ENCODE peak calls at places on chromosomes 12 and 14, in four cellular contexts. F is upper lobe of left lung, P is foreskin fibroblast, M is suprapubic skin. N is an unnamed sample.

GRCh38 chr14:75372260-75372659 is 55.6 kb upstream of the JDP2 start:
- DNase-seq in F (no peak), P (no peak), M (no peak), N (no peak)

GRCh38 chr12:92928431-92928961 is 599 bp downstream of the EEA1 start:
- DNase-seq in P (peak), M (peak), F (no peak), N (peak)

GRCh38 chr12:74535536-74535935 is 2.1 kb upstream of the ATXN7L3B start:
- DNase-seq in F (no peak), M (no peak), P (no peak), N (no peak)

GRCh38 chr14:24338843-24339242 is 948 bp downstream of the RIPK3 start:
- DNase-seq in P (no peak), F (peak), M (no peak), N (no peak)

GRCh38 chr12:107126688-107127481 is 33.5 kb upstream of the CRY1 start:
- DNase-seq in M (no peak), P (peak), F (no peak), N (no peak)

GRCh38 chr12:23887055-23887835 is 62.2 kb downstream of the SOX5 start:
- DNase-seq in P (no peak), M (no peak), F (no peak), N (no peak)

GRCh38 chr14:54106802-54107377 is 150.3 kb upstream of the BMP4 start:
- DNase-seq in F (no peak), P (peak), M (no peak), N (no peak)

GRCh38 chr12:53727310-53728041 is at the start of gene CALCOCO1:
- DNase-seq in M (peak), P (peak), F (peak), N (peak)

GRCh38 chr14:33714527-33715222 is 236.2 kb downstream of the EGLN3 start:
- DNase-seq in P (peak), F (no peak), M (no peak), N (no peak)

GRCh38 chr14:56660677-56661389 is 81.2 kb downstream of the TMEM260 start:
- DNase-seq in M (no peak), F (no peak), P (no peak), N (no peak)

GRCh38 chr12:63238892-63239291 is 87.9 kb upstream of the AVPR1A start:
- DNase-seq in P (no peak), M (no peak), F (no peak), N (no peak)

GRCh38 chr12:13587721-13588389 is 391.3 kb downstream of the EMP1 start:
- DNase-seq in P (no peak), M (no peak), F (no peak), N (no peak)

GRCh38 chr12:6821674-6822433 is at the start of gene GPR162:
- DNase-seq in P (peak), M (no peak), F (peak), N (no peak)

GRCh38 chr12:53219116-53219955 is 12.3 kb upstream of the ITGB7 start:
- DNase-seq in M (no peak), P (peak), F (peak), N (no peak)

GRCh38 chr14:61358812-61359211 is 37.4 kb downstream of the PRKCH start:
- DNase-seq in F (no peak), P (no peak), M (no peak), N (no peak)

GRCh38 chr14:22485178-22485577 is 103.8 kb downstream of the DAD1 start:
- DNase-seq in F (no peak), M (no peak), P (no peak), N (no peak)

GRCh38 chr12:26513357-26514043 is 318.1 kb downstream of the SSPN start:
- DNase-seq in P (no peak), F (no peak), M (no peak), N (no peak)

GRCh38 chr12:2877959-2878732 is 1.1 kb downstream of the RHNO1 start:
- DNase-seq in F (no peak), M (no peak), P (peak), N (no peak)
- TF ChIP-seq CTCF in F (no peak), M (no peak), P (no peak), N (no peak)

GRCh38 chr12:120488057-120488660 is 7.8 kb upstream of the DYNLL1 start:
- DNase-seq in P (no peak), F (no peak), M (no peak), N (no peak)
- TF ChIP-seq CTCF in P (no peak), F (no peak), M (no peak), N (no peak)

DNA sequence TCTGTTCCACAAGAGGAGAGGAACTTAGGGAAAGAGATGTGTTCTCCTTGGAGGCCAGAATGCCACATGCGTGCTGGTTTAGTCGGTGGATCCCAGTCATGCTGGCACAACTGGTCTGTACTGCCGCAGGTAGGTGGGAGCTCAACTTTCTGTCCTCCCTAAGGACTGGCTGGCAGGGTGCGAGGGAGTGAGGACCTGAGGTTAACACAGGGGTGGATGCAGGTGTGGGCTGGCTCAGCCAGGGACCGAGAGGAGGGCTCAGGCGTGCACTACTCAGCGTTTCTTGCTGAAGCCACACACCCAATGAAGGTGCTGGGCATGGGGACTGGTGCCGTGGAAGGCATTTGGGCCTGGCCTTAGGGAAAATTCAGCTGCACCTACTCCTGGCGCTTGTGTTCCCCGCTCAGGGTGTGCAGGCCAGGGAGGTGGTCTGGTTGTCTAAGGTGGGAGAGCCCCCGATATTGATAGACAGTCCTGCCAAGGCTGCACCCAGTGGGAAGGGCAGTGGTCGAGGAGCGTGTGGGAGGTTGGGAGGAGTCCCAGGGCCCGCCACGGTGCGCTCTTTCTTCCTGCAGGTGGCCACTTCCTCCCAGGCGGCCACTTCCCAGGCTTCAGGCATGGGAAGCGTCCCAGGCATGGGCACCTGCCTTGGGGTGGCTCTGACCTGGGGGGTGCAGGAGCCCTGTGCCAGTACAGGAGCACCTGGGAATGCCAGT is 138.4 kb downstream of the ADGRD1 start:
- DNase-seq in F (peak), M (peak), P (no peak), N (peak)
- TF ChIP-seq CTCF in F (no peak), M (no peak), P (no peak), N (no peak)

DNA sequence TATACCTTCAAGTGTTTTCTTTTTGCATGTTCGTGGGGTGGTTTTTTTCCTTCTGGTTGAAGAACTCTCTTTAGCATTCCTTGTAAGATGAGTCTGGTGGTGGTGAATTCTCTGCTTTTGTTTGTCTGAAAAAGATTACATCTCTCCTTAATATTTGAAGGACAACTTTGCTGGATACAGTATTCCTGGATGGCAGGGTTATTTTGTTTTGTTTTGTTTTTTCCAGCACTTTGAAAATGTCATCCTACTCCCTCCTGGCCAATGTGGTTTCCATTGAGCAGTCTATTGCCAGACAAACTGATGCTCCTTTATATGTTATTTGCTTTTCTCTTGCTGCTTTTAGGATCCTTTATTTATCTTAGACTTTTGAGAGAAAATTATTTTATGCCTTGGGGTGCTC is 43.2 kb upstream of the ZFP36L1 start:
- DNase-seq in P (no peak), F (no peak), M (no peak), N (no peak)
- TF ChIP-seq CTCF in P (no peak), F (no peak), M (no peak), N (no peak)

GRCh38 chr12:104180389-104180788 is 35.2 kb upstream of the TXNRD1 start:
- DNase-seq in P (peak), F (no peak), M (no peak), N (no peak)

GRCh38 chr12:104181313-104181712 is 34.3 kb upstream of the TXNRD1 start:
- DNase-seq in F (no peak), P (peak), M (no peak), N (no peak)

GRCh38 chr12:104177336-104177662 is 38.3 kb upstream of the TXNRD1 start:
- DNase-seq in F (no peak), M (no peak), P (no peak), N (no peak)

GRCh38 chr12:104175726-104176247 is 37.8 kb upstream of the NFYB start:
- DNase-seq in M (no peak), P (no peak), F (peak), N (no peak)

GRCh38 chr12:104177663-104178501 is 37.7 kb upstream of the TXNRD1 start:
- DNase-seq in M (peak), F (no peak), P (peak), N (no peak)
- TF ChIP-seq CTCF in M (no peak), F (no peak), P (peak), N (no peak)

GRCh38 chr14:73594491-73594890 is 2.8 kb downstream of the ACOT4 start:
- DNase-seq in M (no peak), P (no peak), F (no peak), N (no peak)

GRCh38 chr14:73589128-73589527 is 2.5 kb upstream of the ACOT4 start:
- DNase-seq in M (no peak), P (no peak), F (no peak), N (no peak)

GRCh38 chr14:73591690-73592448 is at the start of gene ACOT4:
- DNase-seq in F (peak), M (no peak), P (peak), N (peak)
- TF ChIP-seq CTCF in F (peak), M (no peak), P (no peak), N (no peak)

DNA sequence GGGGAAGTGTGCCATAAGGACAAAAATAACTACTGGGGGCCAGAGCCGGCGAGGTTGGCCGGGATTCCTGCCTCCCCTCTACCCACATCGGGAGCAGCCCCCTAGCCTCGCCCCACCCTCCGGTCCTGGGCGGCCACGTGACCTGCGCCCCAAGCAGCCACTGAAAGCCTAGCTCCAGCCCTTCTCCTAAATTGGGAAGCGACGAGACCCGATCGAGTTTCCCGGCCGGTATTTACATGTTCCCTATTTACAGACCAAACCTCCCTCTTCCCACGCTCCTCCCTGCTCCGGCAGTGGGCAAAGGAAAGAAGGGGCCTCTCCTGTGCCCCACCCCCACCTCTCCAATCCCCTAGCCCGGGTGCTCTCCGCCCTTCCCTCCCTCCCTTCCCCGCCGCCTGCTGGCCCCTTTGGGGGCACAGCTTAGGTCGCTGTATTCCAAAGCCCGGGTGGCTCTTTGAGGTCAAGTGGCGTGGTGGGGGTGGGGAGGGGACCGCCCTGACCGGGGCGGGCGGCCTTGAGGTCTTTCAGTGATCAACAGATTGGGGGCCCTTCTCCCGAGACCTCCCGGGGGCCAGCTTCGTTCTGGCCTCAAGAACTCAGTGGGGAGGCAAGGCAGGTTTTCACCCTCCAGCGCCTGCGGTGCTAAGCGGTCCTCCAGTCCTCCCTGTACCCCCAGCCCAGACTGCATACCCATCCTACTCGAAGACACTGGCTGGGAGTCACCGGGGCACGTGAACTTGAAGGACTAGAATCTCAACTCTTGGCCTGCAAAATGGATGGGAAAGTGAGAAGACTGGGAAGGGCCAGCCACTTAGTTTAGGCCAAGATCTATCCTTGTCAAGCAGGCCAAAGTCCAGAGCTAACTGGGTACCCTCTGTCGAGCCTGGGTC is 6.3 kb upstream of the CTDSP2 start:
- DNase-seq in M (peak), F (peak), P (peak), N (no peak)
- TF ChIP-seq CTCF in M (no peak), F (peak), P (no peak), N (no peak)

GRCh38 chr12:88393017-88393767 is 187.1 kb downstream of the KITLG start:
- DNase-seq in F (no peak), M (no peak), P (peak), N (no peak)
- TF ChIP-seq CTCF in F (no peak), M (no peak), P (peak), N (no peak)

GRCh38 chr14:100540141-100540925 is 46.9 kb downstream of the BEGAIN start:
- DNase-seq in P (no peak), M (no peak), F (peak), N (no peak)
- TF ChIP-seq CTCF in P (no peak), M (no peak), F (peak), N (no peak)

GRCh38 chr12:79935021-79935623 is at the start of gene PPP1R12A:
- DNase-seq in F (peak), M (peak), P (peak), N (peak)
- TF ChIP-seq CTCF in F (peak), M (no peak), P (no peak), N (no peak)

N was measured in activated B cell treated with CpG ODN at 0.5 μM for 24 hours.